ENCODE peak calls at places on chromosomes 4 and X, in ten cellular contexts. O is astrocyte of the spinal cord, B is NB4, H is heart right ventricle, E is SK-N-SH, S is psoas muscle, X is HCT116, A is PC-9, D is Caco-2, I is dorsolateral prefrontal cortex. Z is an unnamed sample.

GRCh38 chr4:102641796-102642195 is 119.0 kb downstream of the MANBA start:
- DNase-seq in E (no peak), O (no peak), X (no peak), A (no peak), H (no peak), S (no peak), B (no peak), D (no peak), I (no peak), Z (no peak)

GRCh38 chr4:64713256-64713840 is 304.1 kb upstream of the TECRL start:
- DNase-seq in I (no peak), H (no peak), B (peak; percentile 38), E (peak; percentile 9), D (peak; percentile 9), A (no peak), O (peak; percentile 51), S (no peak), X (no peak), Z (peak; percentile 35)

GRCh38 chrX:40130207-40130606 is 32.4 kb upstream of the BCOR start:
- DNase-seq in B (no peak), E (no peak), X (peak; percentile 37), S (peak; percentile 65), H (no peak), O (peak; percentile 52), I (no peak), D (no peak), A (no peak), Z (peak; percentile 67)

GRCh38 chr4:2923141-2923551 is 40.1 kb downstream of the NOP14 start:
- DNase-seq in S (no peak), I (no peak), D (no peak), X (no peak), E (no peak), A (no peak), O (peak; percentile 50), H (no peak), B (no peak), Z (peak; percentile 72)

GRCh38 chr4:172270421-172270820 is 457.2 kb downstream of the GALNTL6 start:
- DNase-seq in O (no peak), X (no peak), H (no peak), I (no peak), E (no peak), S (no peak), A (no peak), B (no peak), D (no peak), Z (no peak)

GRCh38 chr4:7699040-7699439 is 240.6 kb downstream of the AFAP1 start:
- DNase-seq in B (no peak), X (no peak), H (no peak), S (no peak), D (no peak), I (no peak), O (peak; percentile 56), E (peak; percentile 54), A (no peak), Z (peak; percentile 75)

GRCh38 chr4:69522554-69522953 is 26.8 kb upstream of the UGT2B4 start:
- DNase-seq in H (no peak), B (no peak), X (no peak), O (no peak), A (no peak), E (no peak), S (no peak), I (no peak), D (no peak), Z (no peak)

GRCh38 chr4:33837043-33837442 is 2407.3 kb downstream of the ARAP2 start:
- DNase-seq in A (no peak), I (no peak), S (no peak), B (no peak), H (no peak), O (peak; percentile 83), E (no peak), D (no peak), X (no peak), Z (peak; percentile 81)

GRCh38 chrX:20487227-20487626 is 220.5 kb upstream of the RPS6KA3 start:
- DNase-seq in B (no peak), E (no peak), H (no peak), S (no peak), D (no peak), A (no peak), O (peak; percentile 7), X (peak; percentile 1), I (no peak), Z (peak; percentile 30)

GRCh38 chrX:150574824-150575409 is 6.5 kb downstream of the MTM1 start:
- DNase-seq in H (no peak), X (no peak), E (no peak), A (no peak), D (no peak), I (no peak), S (no peak), B (no peak), O (no peak), Z (no peak)

GRCh38 chr4:78070731-78071282 is 13.7 kb downstream of the FRAS1 start:
- DNase-seq in E (no peak), D (no peak), H (no peak), S (no peak), A (no peak), X (no peak), B (no peak), O (no peak), I (no peak), Z (no peak)

GRCh38 chrX:154056739-154057367 is 37.2 kb upstream of the IRAK1 start:
- DNase-seq in S (no peak), H (no peak), E (no peak), X (no peak), I (no peak), B (peak; percentile 75), A (no peak), O (no peak), D (peak; percentile 57), Z (peak; percentile 38)

GRCh38 chrX:140724337-140725105 is 15.0 kb downstream of the LINC00632 start:
- DNase-seq in D (no peak), H (no peak), B (no peak), O (peak; percentile 13), I (no peak), E (no peak), S (no peak), X (no peak), A (no peak), Z (peak; percentile 15)

GRCh38 chrX:137031517-137032377 is 2.0 kb downstream of the GPR101 start:
- DNase-seq in A (no peak), S (no peak), O (peak; percentile 32), D (no peak), B (no peak), I (no peak), X (no peak), E (peak; percentile 72), H (peak; percentile 20), Z (peak; percentile 53)

GRCh38 chrX:48002929-48003328 is 860 bp downstream of the ZNF182 start:
- DNase-seq in B (no peak), D (no peak), I (no peak), A (no peak), H (no peak), E (no peak), O (no peak), X (no peak), S (no peak), Z (no peak)

GRCh38 chr4:146190393-146190910 is 14.9 kb downstream of the LSM6 start:
- DNase-seq in D (no peak), X (no peak), H (no peak), O (peak; percentile 64), E (no peak), I (no peak), A (no peak), S (no peak), B (no peak), Z (no peak)

GRCh38 chrX:144896323-144896722 is 351.0 kb upstream of the SPANXN1 start:
- DNase-seq in H (no peak), O (no peak), I (no peak), A (no peak), B (peak; percentile 5), X (no peak), D (no peak), S (no peak), E (peak; percentile 2), Z (no peak)
- TF ChIP-seq CTCF in H (no peak), O (no peak), I (peak; percentile 29), A (peak; percentile 66), B (peak; percentile 10), X (no peak), D (no peak), S (no peak), E (peak; percentile 61), Z (no peak)

DNA sequence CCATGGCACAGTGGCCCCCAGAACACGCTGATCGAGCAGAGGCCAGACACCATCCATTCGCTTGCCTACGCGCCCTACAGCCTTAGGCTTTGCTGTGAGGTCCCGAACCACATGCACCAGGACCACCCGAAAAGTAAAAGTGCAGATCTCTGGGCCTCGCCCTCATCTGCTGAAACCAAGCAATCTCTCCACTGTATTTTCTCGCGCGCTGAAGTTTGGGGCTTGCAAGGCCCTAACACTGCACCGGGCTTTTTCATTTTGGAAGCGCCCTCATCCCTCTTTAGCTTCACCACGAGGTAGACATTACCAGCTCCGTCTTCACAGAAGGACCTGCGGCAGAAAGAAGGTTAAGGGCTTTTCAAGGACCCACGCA is 21.2 kb downstream of the NKX3-2 start:
- DNase-seq in E (no peak), X (no peak), H (no peak), B (no peak), D (no peak), S (no peak), O (no peak), I (no peak), A (no peak), Z (no peak)
- H3K4me3 ChIP-seq in E (no peak overlapping the region), X (no peak overlapping the region), H (no peak overlapping the region), B (no peak overlapping the region), D (no peak overlapping the region), S (no peak overlapping the region), O (no peak overlapping the region), I (no peak overlapping the region), A (no peak overlapping the region), Z (no peak overlapping the region)

GRCh38 chr4:163331629-163332360 is 601 bp downstream of the NPY1R start:
- DNase-seq in S (peak; percentile 58), I (peak; percentile 46), D (peak; percentile 6), E (peak; percentile 36), O (peak; percentile 32), X (no peak), H (peak; percentile 21), B (no peak), A (no peak), Z (peak; percentile 28)
- TF ChIP-seq CTCF in S (no peak), I (no peak), D (no peak), E (no peak), O (peak; percentile 11), X (no peak), H (no peak), B (no peak), A (no peak), Z (peak; percentile 1)

DNA sequence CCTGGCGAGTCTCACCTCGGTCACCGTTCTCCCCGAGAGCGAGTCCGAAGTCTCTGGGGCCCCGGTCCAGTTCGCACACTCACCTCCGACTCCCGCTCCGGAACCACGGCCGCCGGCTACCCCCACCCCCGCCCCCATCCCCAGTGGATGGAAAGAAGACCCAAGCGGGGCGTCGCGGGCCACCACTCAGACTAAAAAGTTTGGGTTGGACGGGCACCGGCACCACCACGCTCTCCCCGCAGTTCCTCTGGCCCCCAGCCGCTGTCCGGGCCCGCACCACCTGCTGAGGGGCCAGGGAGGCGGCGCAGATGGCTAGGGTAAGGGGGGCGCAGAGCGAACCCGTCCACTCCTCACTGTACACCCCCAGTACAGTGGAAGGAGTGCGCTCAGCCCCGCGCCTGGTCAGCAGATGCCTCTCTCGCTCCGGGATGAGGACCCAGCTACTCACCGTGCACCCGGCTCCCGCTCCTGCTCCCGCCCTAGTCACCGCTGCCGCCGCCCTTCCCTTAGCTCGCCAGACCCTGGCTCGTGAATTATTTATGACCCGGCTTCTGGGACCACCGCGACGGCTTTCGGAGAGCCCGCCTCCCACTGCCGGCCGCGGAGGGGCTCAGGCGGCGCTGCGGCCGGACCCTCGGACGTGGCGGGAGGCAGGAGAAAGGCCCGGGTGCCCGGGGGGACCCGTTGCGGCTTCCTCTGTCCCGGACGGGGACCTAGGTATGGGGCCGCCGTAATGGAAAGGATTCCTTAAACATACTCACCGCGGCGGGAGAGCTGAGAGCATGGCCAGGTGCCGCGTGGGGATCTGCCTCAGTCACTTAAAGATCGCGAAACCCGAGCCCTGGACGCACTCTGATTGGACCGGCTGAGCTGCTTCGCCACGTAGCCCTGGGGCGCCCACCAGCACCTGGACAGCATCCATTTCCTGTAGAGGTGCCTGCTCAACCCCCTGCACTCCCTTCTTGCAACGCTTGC is at the start of gene PROM1:
- DNase-seq in I (no peak), A (no peak), B (no peak), H (peak; percentile 18), E (peak; percentile 81), S (no peak), X (peak; percentile 37), D (peak; percentile 81), O (no peak), Z (no peak)
- H3K4me3 ChIP-seq in I (peak within 1 kb of the TSS; percentile 53), A (no peak within 1 kb of the TSS), B (no peak within 1 kb of the TSS), H (peak within 1 kb of the TSS; percentile 34), E (peak within 1 kb of the TSS; percentile 46), S (peak within 1 kb of the TSS; percentile 71), X (peak within 1 kb of the TSS; percentile 55), D (peak within 1 kb of the TSS; percentile 98), O (peak within 1 kb of the TSS; percentile 20), Z (no peak within 1 kb of the TSS)

Z was measured in fibroblast of pulmonary artery.